ENCODE peak calls at places on chromosome 1, in eight cellular contexts. One of them, this sample, is unnamed.

GRCh38 chr1:209652121-209652742 is at the start of gene LAMB3:
- DNase-seq in left ventricle myocardium inferior: no peak
- DNase-seq in neural crest cell: no peak
- DNase-seq in colonic mucosa: peak
- DNase-seq in ovary: no peak
- DNase-seq in MM.1S: no peak
- DNase-seq in heart right ventricle: no peak
- DNase-seq in AG04450: no peak
- DNase-seq in this sample: no peak

GRCh38 chr1:103365860-103366569 is 159.5 kb upstream of the RNPC3 start:
- DNase-seq in neural crest cell: no peak
- DNase-seq in left ventricle myocardium inferior: no peak
- DNase-seq in ovary: no peak
- DNase-seq in heart right ventricle: no peak
- DNase-seq in MM.1S: no peak
- DNase-seq in colonic mucosa: no peak
- DNase-seq in AG04450: no peak
- DNase-seq in this sample: no peak

GRCh38 chr1:92690212-92690906 is 94.5 kb downstream of the EVI5 start:
- DNase-seq in MM.1S: no peak
- DNase-seq in left ventricle myocardium inferior: no peak
- DNase-seq in AG04450: no peak
- DNase-seq in heart right ventricle: no peak
- DNase-seq in colonic mucosa: no peak
- DNase-seq in neural crest cell: no peak
- DNase-seq in ovary: no peak
- DNase-seq in this sample: peak

GRCh38 chr1:187819081-187819480 is 990.3 kb downstream of the PLA2G4A start:
- DNase-seq in neural crest cell: no peak
- DNase-seq in AG04450: no peak
- DNase-seq in colonic mucosa: no peak
- DNase-seq in ovary: no peak
- DNase-seq in MM.1S: no peak
- DNase-seq in left ventricle myocardium inferior: no peak
- DNase-seq in heart right ventricle: no peak
- DNase-seq in this sample: peak

GRCh38 chr1:53385276-53385932 is 57.5 kb upstream of the LRP8 start:
- DNase-seq in ovary: no peak
- DNase-seq in left ventricle myocardium inferior: no peak
- DNase-seq in colonic mucosa: no peak
- DNase-seq in AG04450: no peak
- DNase-seq in neural crest cell: no peak
- DNase-seq in heart right ventricle: no peak
- DNase-seq in MM.1S: no peak
- DNase-seq in this sample: no peak

GRCh38 chr1:209208648-209209047 is 374.9 kb upstream of the CAMK1G start:
- DNase-seq in AG04450: no peak
- DNase-seq in left ventricle myocardium inferior: no peak
- DNase-seq in ovary: no peak
- DNase-seq in colonic mucosa: no peak
- DNase-seq in neural crest cell: no peak
- DNase-seq in MM.1S: no peak
- DNase-seq in heart right ventricle: no peak
- DNase-seq in this sample: no peak

GRCh38 chr1:101291562-101292035 is 54.8 kb downstream of the S1PR1 start:
- DNase-seq in neural crest cell: no peak
- DNase-seq in AG04450: peak
- DNase-seq in ovary: no peak
- DNase-seq in left ventricle myocardium inferior: no peak
- DNase-seq in heart right ventricle: no peak
- DNase-seq in colonic mucosa: no peak
- DNase-seq in MM.1S: no peak
- DNase-seq in this sample: peak

GRCh38 chr1:215547009-215547408 is 20.1 kb upstream of the KCTD3 start:
- DNase-seq in MM.1S: no peak
- DNase-seq in AG04450: no peak
- DNase-seq in ovary: no peak
- DNase-seq in colonic mucosa: no peak
- DNase-seq in left ventricle myocardium inferior: no peak
- DNase-seq in neural crest cell: no peak
- DNase-seq in heart right ventricle: no peak
- DNase-seq in this sample: no peak

GRCh38 chr1:76073471-76073870 is 1.1 kb upstream of the ST6GALNAC3 start:
- DNase-seq in MM.1S: no peak
- DNase-seq in neural crest cell: no peak
- DNase-seq in colonic mucosa: no peak
- DNase-seq in ovary: no peak
- DNase-seq in AG04450: peak
- DNase-seq in left ventricle myocardium inferior: no peak
- DNase-seq in heart right ventricle: no peak
- DNase-seq in this sample: peak

GRCh38 chr1:183733610-183734219 is 71.2 kb upstream of the RGL1 start:
- DNase-seq in heart right ventricle: no peak
- DNase-seq in AG04450: no peak
- DNase-seq in colonic mucosa: no peak
- DNase-seq in left ventricle myocardium inferior: no peak
- DNase-seq in neural crest cell: no peak
- DNase-seq in MM.1S: no peak
- DNase-seq in ovary: no peak
- DNase-seq in this sample: peak

GRCh38 chr1:117632269-117633067 is 26.6 kb downstream of the TENT5C start:
- DNase-seq in heart right ventricle: no peak
- DNase-seq in neural crest cell: no peak
- DNase-seq in MM.1S: peak
- DNase-seq in ovary: no peak
- DNase-seq in left ventricle myocardium inferior: no peak
- DNase-seq in colonic mucosa: no peak
- DNase-seq in AG04450: no peak
- DNase-seq in this sample: no peak

GRCh38 chr1:205704891-205705290 is 24.6 kb upstream of the SLC45A3 start:
- DNase-seq in colonic mucosa: no peak
- DNase-seq in MM.1S: no peak
- DNase-seq in neural crest cell: no peak
- DNase-seq in AG04450: no peak
- DNase-seq in heart right ventricle: no peak
- DNase-seq in left ventricle myocardium inferior: no peak
- DNase-seq in ovary: no peak
- DNase-seq in this sample: no peak

GRCh38 chr1:167438171-167439138 is 79.9 kb downstream of the CD247 start:
- DNase-seq in colonic mucosa: peak
- DNase-seq in MM.1S: no peak
- DNase-seq in ovary: no peak
- DNase-seq in neural crest cell: no peak
- DNase-seq in AG04450: no peak
- DNase-seq in left ventricle myocardium inferior: no peak
- DNase-seq in heart right ventricle: no peak
- DNase-seq in this sample: no peak

GRCh38 chr1:168280577-168280976 is at the start of gene TBX19:
- DNase-seq in colonic mucosa: no peak
- DNase-seq in MM.1S: no peak
- DNase-seq in left ventricle myocardium inferior: no peak
- DNase-seq in ovary: no peak
- DNase-seq in heart right ventricle: no peak
- DNase-seq in AG04450: no peak
- DNase-seq in neural crest cell: no peak
- DNase-seq in this sample: no peak

GRCh38 chr1:36207339-36207738 is 16.9 kb upstream of the THRAP3 start:
- DNase-seq in colonic mucosa: no peak
- DNase-seq in ovary: no peak
- DNase-seq in neural crest cell: no peak
- DNase-seq in left ventricle myocardium inferior: peak
- DNase-seq in MM.1S: peak
- DNase-seq in heart right ventricle: peak
- DNase-seq in AG04450: no peak
- DNase-seq in this sample: peak

GRCh38 chr1:230878584-230878975 is 10.3 kb upstream of the C1orf198 start:
- DNase-seq in MM.1S: no peak
- DNase-seq in neural crest cell: no peak
- DNase-seq in ovary: no peak
- DNase-seq in colonic mucosa: no peak
- DNase-seq in left ventricle myocardium inferior: no peak
- DNase-seq in AG04450: peak
- DNase-seq in heart right ventricle: no peak
- DNase-seq in this sample: peak

DNA sequence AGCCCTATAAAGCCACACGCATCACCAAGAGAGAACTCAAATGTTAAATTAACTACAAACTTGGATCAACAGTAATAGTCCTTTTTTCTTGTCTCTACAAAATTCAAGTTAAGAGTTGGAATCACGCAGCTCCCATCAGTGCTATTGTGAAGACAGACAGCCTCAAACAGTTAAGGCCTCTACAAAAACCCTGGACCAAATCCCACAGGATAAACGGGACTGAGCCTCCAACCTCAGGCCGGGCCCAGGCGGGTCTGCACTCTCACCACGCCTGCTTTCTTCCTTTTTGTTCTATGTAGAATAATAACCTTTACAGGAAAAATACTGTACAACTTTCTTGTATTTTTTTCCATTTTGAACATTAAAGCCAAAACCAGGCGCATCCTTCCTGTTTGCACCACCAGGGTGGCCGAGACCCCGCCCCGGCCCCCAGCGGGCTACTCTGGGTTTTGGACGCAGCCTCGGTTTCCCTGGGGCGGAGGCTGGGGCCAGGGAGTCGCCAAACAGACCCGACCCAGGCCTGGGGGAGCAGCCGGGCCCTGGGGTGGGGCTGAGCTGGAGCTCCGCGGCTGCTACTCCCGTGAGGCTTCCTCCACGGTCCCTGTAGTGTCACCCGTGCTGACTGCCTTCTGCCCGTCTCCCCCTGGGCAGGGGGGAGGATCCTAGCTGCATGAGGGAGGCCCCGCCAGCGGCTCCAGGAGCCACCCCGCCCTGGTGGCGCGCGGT is 158.4 kb downstream of the CASZ1 start:
- DNase-seq in colonic mucosa: no peak
- DNase-seq in heart right ventricle: no peak
- DNase-seq in AG04450: no peak
- DNase-seq in MM.1S: no peak
- DNase-seq in left ventricle myocardium inferior: no peak
- DNase-seq in neural crest cell: no peak
- DNase-seq in ovary: no peak
- DNase-seq in this sample: no peak
- TF ChIP-seq CTCF in colonic mucosa: no peak
- TF ChIP-seq CTCF in heart right ventricle: no peak
- TF ChIP-seq CTCF in AG04450: no peak
- TF ChIP-seq CTCF in MM.1S: no peak
- TF ChIP-seq CTCF in left ventricle myocardium inferior: no peak
- TF ChIP-seq CTCF in neural crest cell: peak
- TF ChIP-seq CTCF in ovary: no peak
- TF ChIP-seq CTCF in this sample: no peak

GRCh38 chr1:5949074-5949760 is 43.0 kb downstream of the NPHP4 start:
- DNase-seq in heart right ventricle: no peak
- DNase-seq in ovary: no peak
- DNase-seq in MM.1S: no peak
- DNase-seq in neural crest cell: no peak
- DNase-seq in colonic mucosa: no peak
- DNase-seq in left ventricle myocardium inferior: no peak
- DNase-seq in AG04450: no peak
- DNase-seq in this sample: peak
- TF ChIP-seq CTCF in heart right ventricle: no peak
- TF ChIP-seq CTCF in ovary: no peak
- TF ChIP-seq CTCF in MM.1S: no peak
- TF ChIP-seq CTCF in neural crest cell: peak
- TF ChIP-seq CTCF in colonic mucosa: no peak
- TF ChIP-seq CTCF in left ventricle myocardium inferior: no peak
- TF ChIP-seq CTCF in AG04450: peak
- TF ChIP-seq CTCF in this sample: peak

GRCh38 chr1:228429007-228429406 is 12.3 kb upstream of the TRIM17 start:
- DNase-seq in heart right ventricle: no peak
- DNase-seq in left ventricle myocardium inferior: no peak
- DNase-seq in neural crest cell: no peak
- DNase-seq in AG04450: no peak
- DNase-seq in ovary: no peak
- DNase-seq in MM.1S: no peak
- DNase-seq in colonic mucosa: no peak
- DNase-seq in this sample: no peak
- TF ChIP-seq CTCF in heart right ventricle: no peak
- TF ChIP-seq CTCF in left ventricle myocardium inferior: no peak
- TF ChIP-seq CTCF in neural crest cell: no peak
- TF ChIP-seq CTCF in AG04450: no peak
- TF ChIP-seq CTCF in ovary: no peak
- TF ChIP-seq CTCF in MM.1S: no peak
- TF ChIP-seq CTCF in colonic mucosa: no peak
- TF ChIP-seq CTCF in this sample: no peak

GRCh38 chr1:204503122-204503912 is 8.7 kb upstream of the PIK3C2B start:
- DNase-seq in MM.1S: peak
- DNase-seq in neural crest cell: peak
- DNase-seq in left ventricle myocardium inferior: no peak
- DNase-seq in colonic mucosa: peak
- DNase-seq in ovary: no peak
- DNase-seq in heart right ventricle: peak
- DNase-seq in AG04450: peak
- DNase-seq in this sample: peak
- TF ChIP-seq CTCF in MM.1S: peak
- TF ChIP-seq CTCF in neural crest cell: peak
- TF ChIP-seq CTCF in left ventricle myocardium inferior: peak
- TF ChIP-seq CTCF in colonic mucosa: peak
- TF ChIP-seq CTCF in ovary: peak
- TF ChIP-seq CTCF in heart right ventricle: peak
- TF ChIP-seq CTCF in AG04450: peak
- TF ChIP-seq CTCF in this sample: peak

This sample was measured in choroid plexus epithelial cell.